ENCODE peak calls at places on chromosome 2, in ten cellular contexts. D, I, C, Q, Z, V, T, N, W and G are unnamed samples.

GRCh38 chr2:85134255-85135065 is 1.3 kb downstream of the TCF7L1 start:
- DNase-seq in D (peak; percentile 68), I (peak; percentile 31), C (no peak), Q (peak; percentile 6), Z (peak; percentile 52), V (no peak), T (no peak), N (peak; percentile 65), W (peak; percentile 37), G (no peak)

GRCh38 chr2:199404841-199405240 is 52.9 kb downstream of the SATB2 start:
- DNase-seq in D (peak; percentile 85), I (no peak), C (peak; percentile 56), Q (no peak), Z (no peak), V (peak; percentile 82), T (peak; percentile 24), N (peak; percentile 80), W (no peak), G (no peak)

GRCh38 chr2:75549401-75550253 is 11.1 kb downstream of the EVA1A start:
- DNase-seq in D (no peak), I (no peak), C (no peak), Q (no peak), Z (no peak), V (no peak), T (no peak), N (no peak), W (no peak), G (no peak)

GRCh38 chr2:240024766-240025165 is 376 bp downstream of the NDUFA10 start:
- DNase-seq in D (peak; percentile 49), I (peak; percentile 36), C (no peak), Q (no peak), Z (no peak), V (no peak), T (peak; percentile 5), N (no peak), W (no peak), G (no peak)

GRCh38 chr2:233912799-233913423 is 4.3 kb upstream of the TRPM8 start:
- DNase-seq in D (peak; percentile 51), I (peak; percentile 51), C (peak; percentile 7), Q (no peak), Z (peak; percentile 78), V (peak; percentile 36), T (peak; percentile 56), N (peak; percentile 50), W (no peak), G (no peak)

GRCh38 chr2:36482576-36483214 is 115.3 kb downstream of the FEZ2 start:
- DNase-seq in D (peak; percentile 32), I (no peak), C (peak; percentile 87), Q (no peak), Z (no peak), V (peak; percentile 97), T (peak; percentile 57), N (peak; percentile 76), W (no peak), G (no peak)

GRCh38 chr2:71742953-71743601 is 289.7 kb downstream of the DYSF start:
- DNase-seq in D (peak; percentile 96), I (no peak), C (peak; percentile 89), Q (no peak), Z (no peak), V (peak; percentile 93), T (peak; percentile 98), N (peak; percentile 97), W (no peak), G (no peak)

GRCh38 chr2:66305714-66306113 is 129.2 kb upstream of the MEIS1 start:
- DNase-seq in D (no peak), I (no peak), C (no peak), Q (no peak), Z (no peak), V (no peak), T (peak; percentile 62), N (peak; percentile 53), W (peak; percentile 3), G (no peak)

GRCh38 chr2:33312389-33312788 is 164.1 kb upstream of the RASGRP3 start:
- DNase-seq in D (peak; percentile 34), I (no peak), C (no peak), Q (no peak), Z (no peak), V (no peak), T (no peak), N (no peak), W (no peak), G (no peak)

GRCh38 chr2:27071990-27072830 is 756 bp upstream of the OST4 start:
- DNase-seq in D (peak; percentile 36), I (peak; percentile 72), C (no peak), Q (no peak), Z (no peak), V (peak; percentile 25), T (peak; percentile 32), N (peak; percentile 87), W (no peak), G (no peak)